ENCODE peak calls at places on chromosomes 2 and 18, in seven cellular contexts. R, F, U, O, M, B and Q are unnamed samples.

GRCh38 chr2:60972889-60973656 is 44.4 kb upstream of the PEX13 start:
- DNase-seq in R (no peak), F (no peak), U (no peak), O (no peak), M (no peak), B (no peak), Q (no peak)

GRCh38 chr2:205712983-205713531 is 30.8 kb downstream of the NRP2 start:
- DNase-seq in R (no peak), F (no peak), U (no peak), O (no peak), M (no peak), B (no peak), Q (no peak)

GRCh38 chr2:160062283-160063005 is at the start of gene PLA2R1:
- DNase-seq in R (no peak), F (no peak), U (no peak), O (no peak), M (no peak), B (no peak), Q (peak)

GRCh38 chr2:106581755-106582430 is 94.7 kb downstream of the CD8B2 start:
- DNase-seq in R (peak), F (no peak), U (peak), O (peak), M (no peak), B (peak), Q (peak)

GRCh38 chr2:224973112-224974016 is 68.9 kb downstream of the DOCK10 start:
- DNase-seq in R (no peak), F (no peak), U (no peak), O (no peak), M (no peak), B (no peak), Q (no peak)

GRCh38 chr2:72800491-72800890 is 25.3 kb downstream of the EXOC6B start:
- DNase-seq in R (no peak), F (no peak), U (no peak), O (no peak), M (no peak), B (no peak), Q (no peak)

GRCh38 chr2:43526994-43527393 is 68.8 kb downstream of the THADA start:
- DNase-seq in R (no peak), F (no peak), U (no peak), O (no peak), M (no peak), B (no peak), Q (no peak)

GRCh38 chr2:233410191-233410760 is 56.0 kb downstream of the DGKD start:
- DNase-seq in R (no peak), F (no peak), U (no peak), O (no peak), M (no peak), B (no peak), Q (no peak)

GRCh38 chr2:226965376-226965775 is 129.5 kb downstream of the RHBDD1 start:
- DNase-seq in R (no peak), F (no peak), U (no peak), O (no peak), M (no peak), B (no peak), Q (no peak)

GRCh38 chr2:207239754-207240494 is 74.2 kb upstream of the KLF7 start:
- DNase-seq in R (no peak), F (no peak), U (no peak), O (no peak), M (no peak), B (no peak), Q (no peak)

GRCh38 chr2:230784840-230785239 is 72.2 kb downstream of the CAB39 start:
- DNase-seq in R (no peak), F (peak), U (no peak), O (no peak), M (no peak), B (no peak), Q (peak)

GRCh38 chr2:5950736-5951135 is 258.6 kb downstream of the SOX11 start:
- DNase-seq in R (no peak), F (no peak), U (no peak), O (no peak), M (no peak), B (no peak), Q (no peak)

GRCh38 chr2:5959836-5960820 is 267.9 kb downstream of the SOX11 start:
- DNase-seq in R (no peak), F (no peak), U (no peak), O (no peak), M (no peak), B (no peak), Q (no peak)

GRCh38 chr2:5954509-5954908 is 262.3 kb downstream of the SOX11 start:
- DNase-seq in R (no peak), F (no peak), U (no peak), O (no peak), M (no peak), B (no peak), Q (no peak)
- TF ChIP-seq JUND in R (no peak), F (no peak), U (no peak), O (no peak), M (no peak), B (no peak), Q (no peak)

DNA sequence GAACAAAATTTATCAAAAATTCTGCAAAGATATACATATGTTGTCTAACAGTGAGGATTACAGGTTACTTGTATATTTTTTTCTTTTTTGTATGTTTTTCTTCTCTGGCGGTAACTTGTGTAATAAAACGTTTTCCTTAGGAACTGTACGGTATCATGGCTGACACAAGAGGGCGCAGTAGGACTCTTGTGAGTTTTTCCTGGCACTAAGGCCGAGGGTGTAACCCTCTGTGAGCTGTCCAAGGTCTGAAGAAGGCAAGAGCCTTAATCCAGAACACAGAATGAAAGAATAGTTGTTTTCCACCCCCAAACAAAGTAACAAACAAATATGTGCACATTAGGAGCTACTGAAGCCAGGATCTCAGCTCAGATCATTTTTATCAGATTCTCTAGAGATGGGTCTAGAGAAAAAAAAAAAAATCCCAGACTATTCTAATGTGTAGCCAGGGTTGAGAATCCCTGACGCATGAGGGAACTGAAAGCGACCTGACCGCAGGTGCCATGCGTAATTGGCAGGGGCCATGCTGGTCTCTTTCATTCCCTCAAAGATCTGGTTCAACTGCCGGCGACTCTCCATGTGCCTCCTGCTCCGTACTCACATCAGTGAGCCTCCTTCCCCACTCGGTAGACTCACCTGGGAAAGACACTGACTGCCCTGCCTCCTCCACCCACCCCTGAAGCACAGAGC is 27.0 kb downstream of the TMEM200C start:
- DNase-seq in R (no peak), F (no peak), U (peak), O (peak), M (peak), B (peak), Q (peak)
- TF ChIP-seq JUND in R (no peak), F (peak), U (no peak), O (no peak), M (no peak), B (no peak), Q (no peak)

GRCh38 chr2:37096568-37096967 is 12.2 kb downstream of the GPATCH11 start:
- DNase-seq in R (no peak), F (no peak), U (no peak), O (no peak), M (no peak), B (no peak), Q (no peak)
- TF ChIP-seq JUND in R (no peak), F (no peak), U (no peak), O (no peak), M (no peak), B (no peak), Q (no peak)

DNA sequence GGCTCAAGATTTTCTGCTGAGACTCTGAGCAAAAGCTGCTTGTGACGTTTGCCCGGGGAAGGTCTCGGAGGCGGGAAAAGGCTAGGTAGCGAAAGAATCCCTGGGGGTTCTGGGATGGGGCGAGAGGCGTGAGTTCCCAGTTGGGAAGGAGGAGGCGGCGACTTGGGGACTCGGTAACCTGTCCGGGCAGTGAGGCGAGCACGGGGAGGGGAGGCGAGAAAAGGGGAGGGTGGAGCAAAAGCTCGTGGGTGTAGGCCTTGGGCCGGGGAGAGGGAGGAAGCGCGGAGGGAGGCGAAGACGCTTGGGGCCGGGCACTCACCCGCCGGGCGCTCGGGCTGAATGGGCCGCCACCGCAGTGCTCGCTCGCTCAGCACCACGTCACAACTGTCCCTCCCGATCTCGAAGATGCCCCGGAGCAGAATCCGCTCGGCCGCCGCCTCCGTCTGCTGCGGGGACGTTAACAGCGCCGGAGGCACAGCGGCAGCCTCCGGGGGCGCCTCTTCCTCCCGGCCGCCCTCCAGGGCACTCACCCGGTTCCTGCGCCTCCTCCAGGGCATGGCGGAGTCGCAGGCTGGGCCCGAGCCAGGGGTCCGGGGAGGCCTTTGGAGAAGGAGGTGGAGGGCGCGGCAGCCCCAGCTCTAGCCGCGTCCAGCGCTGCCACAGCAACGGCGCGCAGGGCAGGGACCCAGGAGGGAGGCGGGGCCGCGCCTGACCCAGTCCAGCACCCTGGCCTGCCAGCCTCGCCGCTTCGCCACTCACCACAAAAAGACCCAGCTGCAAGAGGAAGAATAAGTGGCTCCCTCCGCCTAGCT is at the start of gene CERKL:
- DNase-seq in R (peak), F (peak), U (no peak), O (no peak), M (no peak), B (peak), Q (no peak)
- TF ChIP-seq JUND in R (no peak), F (no peak), U (no peak), O (no peak), M (no peak), B (no peak), Q (no peak)

GRCh38 chr2:109439897-109440506 is 173.8 kb downstream of the SEPTIN10 start:
- DNase-seq in R (no peak), F (no peak), U (no peak), O (no peak), M (no peak), B (no peak), Q (no peak)
- TF ChIP-seq JUND in R (no peak), F (no peak), U (no peak), O (no peak), M (no peak), B (no peak), Q (no peak)

GRCh38 chr2:8198776-8199382 is 483.0 kb upstream of the ID2 start:
- DNase-seq in R (no peak), F (no peak), U (no peak), O (no peak), M (no peak), B (no peak), Q (no peak)
- TF ChIP-seq JUND in R (no peak), F (no peak), U (no peak), O (no peak), M (no peak), B (no peak), Q (no peak)

GRCh38 chr18:56322403-56322802 is 316.0 kb downstream of the TXNL1 start:
- DNase-seq in R (no peak), F (no peak), U (no peak), O (no peak), M (no peak), B (peak), Q (no peak)
- TF ChIP-seq JUND in R (no peak), F (no peak), U (no peak), O (no peak), M (no peak), B (no peak), Q (no peak)

GRCh38 chr2:123207245-123207644 is 817.8 kb upstream of the CNTNAP5 start:
- DNase-seq in R (no peak), F (no peak), U (no peak), O (no peak), M (no peak), B (no peak), Q (no peak)
- TF ChIP-seq JUND in R (no peak), F (no peak), U (no peak), O (no peak), M (no peak), B (no peak), Q (no peak)